ENCODE peak calls at places on chromosomes 11 and 22, in four cellular contexts. I is HCT116, Y is neuronal stem cell, L is K562. X is an unnamed sample.

GRCh38 chr22:37330200-37331033 is 48.1 kb downstream of the CYTH4 start:
- DNase-seq in I (peak), L (peak), Y (peak), X (peak)

GRCh38 chr11:45163956-45164575 is 17.6 kb downstream of the PRDM11 start:
- DNase-seq in L (no peak), I (no peak), Y (no peak), X (no peak)

GRCh38 chr11:123166095-123166559 is 28.9 kb downstream of the CLMP start:
- DNase-seq in Y (peak), L (peak), I (no peak), X (no peak)

GRCh38 chr11:57150454-57150917 is 31.3 kb upstream of the LRRC55 start:
- DNase-seq in Y (no peak), I (no peak), L (peak), X (no peak)

GRCh38 chr11:133355095-133355494 is 177.2 kb downstream of the OPCML start:
- DNase-seq in L (no peak), I (no peak), Y (no peak), X (no peak)

GRCh38 chr11:91796999-91797398 is 427.6 kb upstream of the FAT3 start:
- DNase-seq in I (no peak), Y (no peak), L (no peak), X (no peak)

GRCh38 chr11:11813288-11813962 is 28.3 kb upstream of the USP47 start:
- DNase-seq in I (peak), Y (no peak), L (no peak), X (peak)

GRCh38 chr11:7512525-7513209 is 1.1 kb upstream of the PPFIBP2 start:
- DNase-seq in I (no peak), Y (no peak), L (no peak), X (no peak)

GRCh38 chr11:9629064-9629463 is 34.8 kb upstream of the SWAP70 start:
- DNase-seq in L (no peak), I (no peak), Y (no peak), X (no peak)

GRCh38 chr11:132158091-132158490 is 787.7 kb downstream of the NTM start:
- DNase-seq in Y (no peak), I (no peak), L (no peak), X (no peak)

GRCh38 chr11:120182790-120183491 is 27.9 kb upstream of the OAF start:
- DNase-seq in L (no peak), I (no peak), Y (no peak), X (no peak)

GRCh38 chr11:69444381-69445130 is 36.9 kb upstream of the LINC01488 start:
- DNase-seq in Y (no peak), I (no peak), L (peak), X (peak)

GRCh38 chr11:47215366-47215925 is 672 bp downstream of the DDB2 start:
- DNase-seq in I (no peak), Y (no peak), L (no peak), X (no peak)

GRCh38 chr11:112748713-112749481 is 212.3 kb upstream of the NCAM1 start:
- DNase-seq in I (no peak), L (no peak), Y (no peak), X (no peak)

GRCh38 chr11:114284914-114285313 is 11.3 kb upstream of the NNMT start:
- DNase-seq in Y (no peak), L (no peak), I (no peak), X (no peak)

GRCh38 chr22:30855677-30856518 is 112.7 kb downstream of the MORC2 start:
- DNase-seq in L (peak), I (no peak), Y (no peak), X (no peak)

GRCh38 chr11:18618341-18619025 is 15.7 kb downstream of the SPTY2D1 start:
- DNase-seq in Y (no peak), I (no peak), L (no peak), X (no peak)

GRCh38 chr11:58334708-58335107 is 24.2 kb downstream of the OR5B17 start:
- DNase-seq in L (no peak), Y (no peak), I (peak), X (peak)

GRCh38 chr11:9716275-9717039 is 52.6 kb downstream of the SWAP70 start:
- DNase-seq in L (no peak), Y (no peak), I (no peak), X (no peak)

GRCh38 chr11:38173671-38174070 is 1575.6 kb upstream of the RAG2 start:
- DNase-seq in I (no peak), Y (no peak), L (no peak), X (no peak)

GRCh38 chr11:1158681-1159525 is 1.1 kb downstream of the MUC5AC start:
- DNase-seq in L (no peak), I (no peak), Y (no peak), X (no peak)

GRCh38 chr11:78214331-78215194 is 25.8 kb downstream of the USP35 start:
- DNase-seq in Y (no peak), L (no peak), I (no peak), X (no peak)

GRCh38 chr11:65473275-65473860 is 25.5 kb upstream of the MALAT1 start:
- DNase-seq in I (no peak), L (no peak), Y (no peak), X (no peak)
- H3K27ac ChIP-seq in I (peak), L (peak), Y (no peak), X (peak)

DNA sequence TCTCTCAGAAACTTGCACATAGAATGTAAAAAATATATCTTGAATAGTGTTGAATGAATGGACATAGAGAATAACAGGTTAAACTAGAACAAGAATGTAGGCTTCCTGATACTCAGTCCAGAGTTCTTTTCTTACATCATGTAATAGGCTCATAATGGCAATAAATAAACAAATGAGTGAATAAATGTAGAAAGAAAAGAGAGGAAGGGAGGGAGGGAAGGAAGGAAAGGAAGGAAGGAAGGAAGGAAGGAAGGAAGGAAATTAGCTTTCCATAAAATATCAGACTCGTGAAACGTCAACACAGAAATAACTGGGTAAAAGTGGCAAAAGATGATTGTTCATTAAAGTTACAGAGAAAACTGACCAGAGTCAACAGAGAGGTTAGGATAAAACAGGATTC is 2001.0 kb downstream of the LRRC4C start:
- DNase-seq in L (no peak), I (no peak), Y (no peak), X (no peak)
- H3K27ac ChIP-seq in L (no peak), I (no peak), Y (no peak), X (no peak)

DNA sequence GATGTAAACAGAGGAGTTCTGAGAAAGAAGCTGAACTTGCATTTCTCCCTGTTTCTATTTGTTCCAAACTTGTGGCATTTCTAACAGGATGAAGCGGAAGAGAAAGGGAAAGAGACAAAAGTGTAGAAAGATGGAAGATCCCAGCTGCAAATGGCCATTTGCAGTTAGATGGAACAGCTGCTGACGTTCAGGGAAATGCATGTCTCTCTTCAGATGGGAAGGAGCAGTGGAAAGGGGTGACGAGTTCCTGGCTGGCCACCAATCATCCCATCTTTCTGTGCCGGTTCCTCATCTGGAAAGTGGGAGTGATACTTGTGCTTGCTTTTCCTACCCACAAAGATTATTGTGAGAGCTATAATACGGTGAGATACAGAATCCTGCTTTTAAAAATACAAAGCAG is 1.3 kb upstream of the TIMP3 start:
- DNase-seq in L (no peak), Y (no peak), I (no peak), X (no peak)
- H3K27ac ChIP-seq in L (no peak), Y (no peak), I (no peak), X (no peak)

GRCh38 chr22:39257522-39258475 is 13.0 kb upstream of the PDGFB start:
- DNase-seq in Y (no peak), L (no peak), I (no peak), X (no peak)

GRCh38 chr22:39256979-39257378 is 12.2 kb upstream of the PDGFB start:
- DNase-seq in I (no peak), Y (no peak), L (no peak), X (no peak)

GRCh38 chr22:39254789-39255298 is 10.1 kb upstream of the PDGFB start:
- DNase-seq in L (no peak), Y (no peak), I (no peak), X (no peak)

GRCh38 chr22:39255449-39256185 is 10.8 kb upstream of the PDGFB start:
- DNase-seq in L (no peak), I (no peak), Y (no peak), X (no peak)

GRCh38 chr22:39256186-39256552 is 11.4 kb upstream of the PDGFB start:
- DNase-seq in I (no peak), Y (no peak), L (no peak), X (no peak)
- H3K27ac ChIP-seq in I (no peak), Y (no peak), L (no peak), X (no peak)

X was measured in epithelial cell of prostate.